ENCODE peak calls at places on chromosome 20, in ten cellular contexts. D, A, M, I, Q, O, Z, Y, X and E are unnamed samples.
A peak's percentile ranks its signal among the peaks of the same experiment; 100 is the strongest.

GRCh38 chr20:51862796-51863195 is 60.5 kb upstream of the SALL4 start:
- DNase-seq in I (no peak), M (no peak), D (no peak), Q (no peak), A (no peak), Z (no peak), X (no peak), Y (no peak), O (no peak), E (no peak)

GRCh38 chr20:24487648-24488047 is 18.2 kb downstream of the SYNDIG1 start:
- DNase-seq in X (no peak), Z (no peak), Y (no peak), Q (no peak), I (no peak), M (no peak), D (no peak), O (no peak), A (no peak), E (no peak)

GRCh38 chr20:36145877-36146707 is 8.4 kb upstream of the EPB41L1 start:
- DNase-seq in A (no peak), Q (no peak), I (no peak), Y (peak; percentile 31), O (no peak), D (no peak), Z (no peak), X (peak; percentile 62), M (no peak), E (no peak)

GRCh38 chr20:30816182-30816645 is 441.2 kb upstream of the DEFB115 start:
- DNase-seq in Q (no peak), I (no peak), Y (no peak), O (no peak), A (no peak), M (no peak), D (no peak), X (peak; percentile 35), Z (no peak), E (no peak)

GRCh38 chr20:47929368-47930115 is 144.3 kb upstream of the SULF2 start:
- DNase-seq in X (no peak), Z (no peak), A (no peak), M (peak; percentile 25), I (no peak), O (no peak), Y (no peak), D (no peak), Q (no peak), E (no peak)

GRCh38 chr20:63432577-63433061 is 39.8 kb downstream of the KCNQ2 start:
- DNase-seq in X (no peak), Z (no peak), D (no peak), Q (peak; percentile 46), M (no peak), O (no peak), Y (no peak), A (no peak), I (no peak), E (no peak)

GRCh38 chr20:50284811-50285375 is 94.3 kb downstream of the CEBPB start:
- DNase-seq in O (no peak), Z (no peak), Q (no peak), M (no peak), X (no peak), Y (no peak), D (no peak), I (no peak), A (no peak), E (no peak)

GRCh38 chr20:16675165-16675564 is 54.7 kb upstream of the SNRPB2 start:
- DNase-seq in Q (no peak), O (no peak), D (no peak), A (no peak), I (no peak), Z (no peak), Y (no peak), M (no peak), X (no peak), E (no peak)

GRCh38 chr20:62366370-62367135 is 559 bp downstream of the LAMA5 start:
- DNase-seq in X (peak; percentile 58), Z (no peak), D (no peak), I (peak; percentile 82), Y (peak; percentile 66), A (no peak), O (no peak), M (peak; percentile 82), Q (peak; percentile 51), E (no peak)

GRCh38 chr20:38353298-38353697 is 7.0 kb downstream of the LBP start:
- DNase-seq in Y (no peak), Z (no peak), X (no peak), D (no peak), Q (no peak), I (no peak), M (peak; percentile 31), O (no peak), A (no peak), E (no peak)

GRCh38 chr20:38692436-38693411 is 31.6 kb upstream of the SLC32A1 start:
- DNase-seq in O (peak; percentile 50), M (peak; percentile 77), Z (peak; percentile 74), Y (peak; percentile 62), X (peak; percentile 65), I (peak; percentile 85), D (peak; percentile 30), Q (no peak), A (no peak), E (no peak)

GRCh38 chr20:856361-856775 is 22.9 kb downstream of the FAM110A start:
- DNase-seq in O (peak; percentile 43), A (no peak), Y (peak; percentile 44), Q (no peak), M (peak; percentile 46), X (no peak), D (peak; percentile 40), Z (peak; percentile 54), I (no peak), E (no peak)

GRCh38 chr20:7449269-7449668 is 491.0 kb downstream of the HAO1 start:
- DNase-seq in X (no peak), O (no peak), A (no peak), I (no peak), Z (no peak), D (no peak), Q (no peak), Y (no peak), M (no peak), E (no peak)

GRCh38 chr20:63518351-63518861 is 2.2 kb upstream of the PPDPF start:
- DNase-seq in I (no peak), M (peak; percentile 62), Q (no peak), A (no peak), O (no peak), X (peak; percentile 20), Y (no peak), Z (no peak), D (no peak), E (no peak)

GRCh38 chr20:25439328-25439727 is 31.9 kb downstream of the GINS1 start:
- DNase-seq in Y (no peak), Q (no peak), X (no peak), O (no peak), A (no peak), I (no peak), M (no peak), D (no peak), Z (no peak), E (no peak)